ENCODE peak calls at places on chromosomes 12 and 14, in eight cellular contexts. One of them, this sample, is unnamed.

GRCh38 chr12:116060765-116061164 is 216.7 kb downstream of the MED13L start:
- DNase-seq in heart right ventricle: no peak
- DNase-seq in A549: no peak
- DNase-seq in fibroblast of lung: peak; percentile 25
- DNase-seq in HL-60: no peak
- DNase-seq in thoracic aorta: no peak
- DNase-seq in neural progenitor cell: no peak
- DNase-seq in pancreas: no peak
- DNase-seq in this sample: no peak

GRCh38 chr12:131380220-131380957 is 330.5 kb upstream of the SFSWAP start:
- DNase-seq in heart right ventricle: no peak
- DNase-seq in A549: no peak
- DNase-seq in fibroblast of lung: no peak
- DNase-seq in HL-60: no peak
- DNase-seq in thoracic aorta: no peak
- DNase-seq in neural progenitor cell: peak; percentile 31
- DNase-seq in pancreas: no peak
- DNase-seq in this sample: no peak

GRCh38 chr12:95504140-95504539 is 30.2 kb downstream of the METAP2 start:
- DNase-seq in heart right ventricle: no peak
- DNase-seq in A549: no peak
- DNase-seq in fibroblast of lung: no peak
- DNase-seq in HL-60: no peak
- DNase-seq in thoracic aorta: no peak
- DNase-seq in neural progenitor cell: no peak
- DNase-seq in pancreas: peak; percentile 26
- DNase-seq in this sample: no peak

GRCh38 chr12:92927436-92928116 is 1.5 kb downstream of the EEA1 start:
- DNase-seq in heart right ventricle: no peak
- DNase-seq in A549: peak; percentile 46
- DNase-seq in fibroblast of lung: peak; percentile 69
- DNase-seq in HL-60: no peak
- DNase-seq in thoracic aorta: no peak
- DNase-seq in neural progenitor cell: peak; percentile 45
- DNase-seq in pancreas: no peak
- DNase-seq in this sample: no peak

GRCh38 chr12:45363903-45364302 is 148.0 kb downstream of the ANO6 start:
- DNase-seq in heart right ventricle: no peak
- DNase-seq in A549: no peak
- DNase-seq in fibroblast of lung: no peak
- DNase-seq in HL-60: no peak
- DNase-seq in thoracic aorta: no peak
- DNase-seq in neural progenitor cell: no peak
- DNase-seq in pancreas: no peak
- DNase-seq in this sample: no peak

GRCh38 chr14:94048676-94049624 is 22.8 kb downstream of the OTUB2 start:
- DNase-seq in heart right ventricle: no peak
- DNase-seq in A549: no peak
- DNase-seq in fibroblast of lung: no peak
- DNase-seq in HL-60: no peak
- DNase-seq in thoracic aorta: no peak
- DNase-seq in neural progenitor cell: no peak
- DNase-seq in pancreas: no peak
- DNase-seq in this sample: no peak

GRCh38 chr14:75279153-75279738 is 618 bp downstream of the FOS start:
- DNase-seq in heart right ventricle: peak; percentile 78
- DNase-seq in A549: no peak
- DNase-seq in fibroblast of lung: peak; percentile 90
- DNase-seq in HL-60: no peak
- DNase-seq in thoracic aorta: no peak
- DNase-seq in neural progenitor cell: peak; percentile 61
- DNase-seq in pancreas: peak; percentile 66
- DNase-seq in this sample: peak; percentile 85

GRCh38 chr14:91138511-91139359 is 24.9 kb downstream of the DGLUCY start:
- DNase-seq in heart right ventricle: no peak
- DNase-seq in A549: peak; percentile 28
- DNase-seq in fibroblast of lung: peak; percentile 38
- DNase-seq in HL-60: peak; percentile 67
- DNase-seq in thoracic aorta: no peak
- DNase-seq in neural progenitor cell: peak; percentile 31
- DNase-seq in pancreas: peak; percentile 29
- DNase-seq in this sample: no peak

GRCh38 chr14:77681196-77682157 is 26.3 kb downstream of the ALKBH1 start:
- DNase-seq in heart right ventricle: no peak
- DNase-seq in A549: no peak
- DNase-seq in fibroblast of lung: peak; percentile 15
- DNase-seq in HL-60: no peak
- DNase-seq in thoracic aorta: no peak
- DNase-seq in neural progenitor cell: no peak
- DNase-seq in pancreas: peak; percentile 19
- DNase-seq in this sample: no peak

GRCh38 chr12:24380122-24380521 is 430.7 kb upstream of the SOX5 start:
- DNase-seq in heart right ventricle: no peak
- DNase-seq in A549: no peak
- DNase-seq in fibroblast of lung: peak; percentile 74
- DNase-seq in HL-60: no peak
- DNase-seq in thoracic aorta: no peak
- DNase-seq in neural progenitor cell: peak; percentile 81
- DNase-seq in pancreas: no peak
- DNase-seq in this sample: no peak

GRCh38 chr12:43318002-43318401 is 234.0 kb downstream of the ADAMTS20 start:
- DNase-seq in heart right ventricle: no peak
- DNase-seq in A549: no peak
- DNase-seq in fibroblast of lung: no peak
- DNase-seq in HL-60: peak; percentile 21
- DNase-seq in thoracic aorta: no peak
- DNase-seq in neural progenitor cell: no peak
- DNase-seq in pancreas: no peak
- DNase-seq in this sample: no peak

DNA sequence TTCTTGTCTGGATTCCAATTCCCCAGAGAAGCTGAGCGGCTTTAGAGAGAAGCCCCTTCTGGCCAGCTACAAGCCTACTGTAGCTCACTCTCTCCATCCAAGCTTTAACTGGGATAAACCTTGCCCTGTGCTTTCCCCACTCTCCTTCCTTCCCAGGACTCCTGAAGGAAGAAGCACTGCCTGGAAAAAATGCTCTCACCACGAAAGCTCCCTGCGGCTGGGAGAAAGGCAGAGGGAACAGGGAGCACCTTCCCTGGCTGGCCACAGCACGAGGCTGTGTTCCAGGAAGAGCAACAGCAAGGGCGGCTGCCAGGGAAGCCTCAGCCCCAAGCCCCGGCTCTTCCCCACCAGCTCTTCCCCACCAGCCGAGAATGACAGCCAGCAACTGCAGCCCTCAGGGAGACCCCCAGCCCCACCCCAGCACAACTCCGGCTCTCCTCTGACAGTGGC is 40.8 kb upstream of the PNMA1 start:
- DNase-seq in heart right ventricle: peak; percentile 60
- DNase-seq in A549: no peak
- DNase-seq in fibroblast of lung: peak; percentile 64
- DNase-seq in HL-60: no peak
- DNase-seq in thoracic aorta: no peak
- DNase-seq in neural progenitor cell: no peak
- DNase-seq in pancreas: no peak
- DNase-seq in this sample: no peak
- H3K4me3 ChIP-seq in heart right ventricle: peak overlapping the region; percentile 22
- H3K4me3 ChIP-seq in A549: peak overlapping the region; percentile 10
- H3K4me3 ChIP-seq in fibroblast of lung: peak overlapping the region; percentile 35
- H3K4me3 ChIP-seq in HL-60: no peak overlapping the region
- H3K4me3 ChIP-seq in thoracic aorta: peak overlapping the region; percentile 57
- H3K4me3 ChIP-seq in neural progenitor cell: no peak overlapping the region
- H3K4me3 ChIP-seq in pancreas: no peak overlapping the region
- H3K4me3 ChIP-seq in this sample: no peak overlapping the region

GRCh38 chr12:109878749-109879148 is 1.6 kb downstream of the GLTP start:
- DNase-seq in heart right ventricle: no peak
- DNase-seq in A549: no peak
- DNase-seq in fibroblast of lung: no peak
- DNase-seq in HL-60: no peak
- DNase-seq in thoracic aorta: no peak
- DNase-seq in neural progenitor cell: no peak
- DNase-seq in pancreas: no peak
- DNase-seq in this sample: no peak

GRCh38 chr12:109881752-109882151 is 1.4 kb upstream of the GLTP start:
- DNase-seq in heart right ventricle: no peak
- DNase-seq in A549: no peak
- DNase-seq in fibroblast of lung: no peak
- DNase-seq in HL-60: no peak
- DNase-seq in thoracic aorta: no peak
- DNase-seq in neural progenitor cell: no peak
- DNase-seq in pancreas: no peak
- DNase-seq in this sample: no peak

GRCh38 chr12:109880049-109880931 is at the start of gene GLTP:
- DNase-seq in heart right ventricle: peak; percentile 89
- DNase-seq in A549: peak; percentile 88
- DNase-seq in fibroblast of lung: peak; percentile 67
- DNase-seq in HL-60: peak; percentile 69
- DNase-seq in thoracic aorta: peak; percentile 20
- DNase-seq in neural progenitor cell: peak; percentile 97
- DNase-seq in pancreas: peak; percentile 83
- DNase-seq in this sample: peak; percentile 84

GRCh38 chr12:109879332-109880048 is 851 bp downstream of the GLTP start:
- DNase-seq in heart right ventricle: no peak
- DNase-seq in A549: no peak
- DNase-seq in fibroblast of lung: no peak
- DNase-seq in HL-60: no peak
- DNase-seq in thoracic aorta: no peak
- DNase-seq in neural progenitor cell: peak; percentile 32
- DNase-seq in pancreas: no peak
- DNase-seq in this sample: no peak

GRCh38 chr12:109880938-109881337 is 597 bp upstream of the GLTP start:
- DNase-seq in heart right ventricle: no peak
- DNase-seq in A549: no peak
- DNase-seq in fibroblast of lung: no peak
- DNase-seq in HL-60: no peak
- DNase-seq in thoracic aorta: no peak
- DNase-seq in neural progenitor cell: peak; percentile 28
- DNase-seq in pancreas: no peak
- DNase-seq in this sample: no peak
- H3K27ac ChIP-seq in heart right ventricle: no peak overlapping the region
- H3K27ac ChIP-seq in A549: peak overlapping the region; percentile 78
- H3K27ac ChIP-seq in fibroblast of lung: no peak overlapping the region
- H3K27ac ChIP-seq in HL-60: no peak overlapping the region
- H3K27ac ChIP-seq in thoracic aorta: peak overlapping the region; percentile 9
- H3K27ac ChIP-seq in neural progenitor cell: no peak overlapping the region
- H3K27ac ChIP-seq in pancreas: no peak overlapping the region
- H3K27ac ChIP-seq in this sample: peak overlapping the region; percentile 82

GRCh38 chr12:120849765-120850164 is 54.4 kb downstream of the SPPL3 start:
- DNase-seq in heart right ventricle: no peak
- DNase-seq in A549: peak; percentile 23
- DNase-seq in fibroblast of lung: no peak
- DNase-seq in HL-60: no peak
- DNase-seq in thoracic aorta: no peak
- DNase-seq in neural progenitor cell: no peak
- DNase-seq in pancreas: no peak
- DNase-seq in this sample: no peak
- TF ChIP-seq CTCF in heart right ventricle: no peak
- TF ChIP-seq CTCF in A549: no peak
- TF ChIP-seq CTCF in fibroblast of lung: no peak
- TF ChIP-seq CTCF in HL-60: no peak
- TF ChIP-seq CTCF in thoracic aorta: no peak
- TF ChIP-seq CTCF in neural progenitor cell: no peak
- TF ChIP-seq CTCF in pancreas: no peak
- TF ChIP-seq CTCF in this sample: no peak

GRCh38 chr14:53951661-53952265 is 4.9 kb downstream of the BMP4 start:
- DNase-seq in heart right ventricle: no peak
- DNase-seq in A549: no peak
- DNase-seq in fibroblast of lung: peak; percentile 19
- DNase-seq in HL-60: no peak
- DNase-seq in thoracic aorta: no peak
- DNase-seq in neural progenitor cell: peak; percentile 57
- DNase-seq in pancreas: no peak
- DNase-seq in this sample: peak; percentile 70
- H3K4me3 ChIP-seq in heart right ventricle: peak overlapping the region; percentile 83
- H3K4me3 ChIP-seq in A549: no peak overlapping the region
- H3K4me3 ChIP-seq in fibroblast of lung: peak overlapping the region; percentile 88
- H3K4me3 ChIP-seq in HL-60: no peak overlapping the region
- H3K4me3 ChIP-seq in thoracic aorta: peak overlapping the region; percentile 79
- H3K4me3 ChIP-seq in neural progenitor cell: peak overlapping the region; percentile 63
- H3K4me3 ChIP-seq in pancreas: no peak overlapping the region
- H3K4me3 ChIP-seq in this sample: peak overlapping the region; percentile 52

This sample was measured in left lung.